ENCODE peak calls at places on chromosomes 5 and 9, in nine cellular contexts. R, K, A, S, V, T, W, J and O are unnamed samples.

GRCh38 chr9:109945571-109945970 is 165.6 kb downstream of the PALM2AKAP2 start:
- DNase-seq in R (no peak), K (no peak), A (no peak), S (no peak), V (no peak), T (no peak), W (no peak), J (no peak), O (no peak)

GRCh38 chr9:122217640-122218039 is 11.1 kb downstream of the LHX6 start:
- DNase-seq in R (no peak), K (no peak), A (no peak), S (no peak), V (no peak), T (no peak), W (no peak), J (no peak), O (peak)

GRCh38 chr9:110591526-110591925 is 12.0 kb upstream of the SVEP1 start:
- DNase-seq in R (no peak), K (no peak), A (no peak), S (no peak), V (no peak), T (no peak), W (no peak), J (no peak), O (no peak)

GRCh38 chr5:139388198-139388821 is 1.4 kb downstream of the MZB1 start:
- DNase-seq in R (no peak), K (no peak), A (peak), S (no peak), V (peak), T (peak), W (no peak), J (peak), O (peak)

GRCh38 chr5:90334746-90335145 is 74.8 kb downstream of the CETN3 start:
- DNase-seq in R (no peak), K (no peak), A (no peak), S (no peak), V (no peak), T (no peak), W (no peak), J (no peak), O (no peak)

GRCh38 chr5:157607371-157608161 is 32.0 kb upstream of the ADAM19 start:
- DNase-seq in R (peak), K (no peak), A (no peak), S (no peak), V (no peak), T (no peak), W (peak), J (no peak), O (no peak)

GRCh38 chr9:98118640-98119601 is at the start of gene TRIM14:
- DNase-seq in R (peak), K (no peak), A (peak), S (peak), V (peak), T (peak), W (peak), J (no peak), O (peak)

GRCh38 chr5:124162782-124163532 is 583.5 kb downstream of the ZNF608 start:
- DNase-seq in R (no peak), K (no peak), A (no peak), S (peak), V (peak), T (peak), W (no peak), J (no peak), O (peak)

GRCh38 chr5:73272351-73272750 is 99.4 kb downstream of the TMEM174 start:
- DNase-seq in R (no peak), K (no peak), A (no peak), S (no peak), V (no peak), T (no peak), W (no peak), J (no peak), O (no peak)

GRCh38 chr9:133351908-133352634 is 4.1 kb downstream of the RPL7A start:
- DNase-seq in R (peak), K (no peak), A (no peak), S (no peak), V (no peak), T (peak), W (peak), J (no peak), O (peak)
- TF ChIP-seq POLR2A in R (no peak), K (no peak), A (no peak), S (no peak), V (no peak), T (no peak), W (peak), J (no peak), O (peak)

DNA sequence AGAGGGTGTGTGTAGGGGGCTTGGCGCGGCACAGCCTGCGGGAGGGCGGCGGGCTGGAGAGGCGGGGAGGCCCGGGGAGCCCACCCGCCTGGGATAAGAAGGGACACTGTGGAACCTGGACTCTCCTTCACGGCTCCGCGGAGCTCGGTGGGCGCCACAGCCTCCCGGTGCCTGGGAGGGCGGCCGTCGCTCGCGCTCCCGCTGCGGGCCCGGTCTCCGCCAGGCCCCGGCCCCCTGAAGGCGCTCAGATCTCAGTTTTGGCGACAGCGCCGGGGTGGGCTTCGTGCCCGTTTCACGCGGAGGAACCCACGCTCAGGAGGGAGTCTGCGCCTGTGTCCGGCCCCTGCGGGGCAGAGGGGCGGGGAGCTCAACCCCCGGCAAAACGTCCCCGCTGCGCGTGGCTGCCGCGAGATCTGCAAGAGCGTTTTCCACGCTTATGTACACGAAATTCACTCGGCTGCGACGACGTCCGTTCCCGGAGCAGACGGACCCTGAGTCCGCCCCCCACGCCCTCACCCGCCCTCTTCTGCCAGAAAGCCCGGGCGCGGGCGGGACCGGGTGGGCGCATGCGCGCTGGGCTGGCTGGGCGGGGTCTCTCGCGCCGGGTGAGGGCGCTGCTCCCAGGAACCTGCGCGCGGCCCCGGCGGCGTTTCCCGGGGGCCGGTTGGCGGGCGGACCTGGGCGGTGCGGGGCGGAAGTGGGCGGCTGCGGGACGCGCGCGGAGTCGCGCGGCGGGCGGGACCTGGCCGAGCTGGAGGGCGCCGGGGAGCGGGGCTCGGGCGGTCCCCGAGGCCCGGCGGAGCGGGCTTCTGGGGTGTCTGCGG is at the start of gene NELFB:
- DNase-seq in R (peak), K (peak), A (peak), S (peak), V (peak), T (peak), W (peak), J (peak), O (peak)
- TF ChIP-seq POLR2A in R (peak), K (peak), A (peak), S (no peak), V (peak), T (peak), W (peak), J (peak), O (no peak)

GRCh38 chr9:95008151-95008771 is 281.8 kb downstream of the AOPEP start:
- DNase-seq in R (no peak), K (no peak), A (peak), S (no peak), V (peak), T (peak), W (no peak), J (no peak), O (peak)
- TF ChIP-seq POLR2A in R (no peak), K (peak), A (peak), S (no peak), V (peak), T (no peak), W (no peak), J (no peak), O (no peak)

GRCh38 chr5:138354387-138354786 is 1.9 kb downstream of the KDM3B start:
- DNase-seq in R (no peak), K (no peak), A (no peak), S (no peak), V (no peak), T (no peak), W (no peak), J (no peak), O (no peak)

GRCh38 chr5:138352071-138352721 is at the start of gene KDM3B:
- DNase-seq in R (peak), K (peak), A (peak), S (peak), V (peak), T (peak), W (peak), J (peak), O (peak)

GRCh38 chr5:138353550-138353893 is 1.0 kb downstream of the KDM3B start:
- DNase-seq in R (no peak), K (no peak), A (no peak), S (no peak), V (no peak), T (no peak), W (peak), J (no peak), O (no peak)

GRCh38 chr5:138351517-138351916 is 968 bp upstream of the KDM3B start:
- DNase-seq in R (no peak), K (no peak), A (no peak), S (no peak), V (no peak), T (no peak), W (no peak), J (no peak), O (no peak)

DNA sequence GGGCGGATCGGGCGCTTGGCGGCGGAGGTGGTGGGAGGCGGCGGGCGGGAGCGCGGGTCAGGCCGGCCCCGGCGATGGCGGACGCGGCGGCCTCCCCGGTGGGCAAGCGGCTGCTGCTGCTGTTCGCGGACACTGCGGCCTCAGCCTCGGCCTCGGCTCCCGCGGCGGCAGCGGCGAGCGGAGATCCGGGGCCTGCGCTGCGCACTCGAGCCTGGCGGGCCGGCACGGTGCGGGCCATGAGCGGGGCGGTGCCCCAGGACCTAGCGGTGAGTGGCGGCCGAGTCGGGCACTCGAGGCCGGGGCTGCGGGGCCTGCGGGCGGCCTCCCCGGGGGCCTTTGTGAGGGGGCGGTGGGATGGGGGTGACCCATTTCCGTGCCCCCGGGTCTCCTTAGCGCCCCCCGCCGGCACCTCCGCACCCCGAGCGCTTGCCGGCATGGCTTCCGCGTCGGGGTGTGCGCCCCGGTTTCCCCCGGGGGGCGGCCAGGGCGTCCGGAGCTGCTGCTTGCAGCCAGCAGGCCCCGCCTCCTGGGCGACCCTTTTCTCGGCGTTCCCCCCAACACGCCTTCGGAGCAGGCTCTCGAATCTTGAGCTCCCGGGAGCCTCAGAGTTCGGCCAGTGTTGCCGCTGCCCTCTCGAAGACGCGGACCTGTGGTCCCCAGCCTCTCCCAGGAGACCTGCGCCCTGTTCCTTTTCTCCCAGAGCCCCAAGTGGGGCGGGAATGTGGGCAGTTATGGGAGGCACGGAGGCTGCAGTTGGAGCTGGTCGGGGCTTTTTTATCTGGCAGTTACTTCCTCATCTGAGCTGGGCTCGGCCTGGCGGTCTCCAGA is 451 bp downstream of the KDM3B start:
- DNase-seq in R (no peak), K (peak), A (peak), S (peak), V (peak), T (peak), W (peak), J (no peak), O (peak)
- TF ChIP-seq POLR2A in R (peak), K (no peak), A (peak), S (no peak), V (no peak), T (peak), W (peak), J (peak), O (peak)